ENCODE peak calls at places on chromosomes 12 and 14, in four cellular contexts. O is lower leg skin; L is CD8-positive, alpha-beta T cell; Q is coronary artery. A is an unnamed sample.

GRCh38 chr12:51752490-51752889 is 96.0 kb downstream of the FIGNL2 start:
- DNase-seq in O (no peak), L (no peak), Q (no peak), A (no peak)

GRCh38 chr12:95884998-95885397 is 26.2 kb downstream of the SNRPF start:
- DNase-seq in O (no peak), L (no peak), Q (no peak), A (no peak)

GRCh38 chr14:65850429-65851145 is 438.1 kb downstream of the FUT8 start:
- DNase-seq in O (peak; percentile 71), L (peak; percentile 22), Q (no peak), A (no peak)

GRCh38 chr12:1044697-1045096 is 53.7 kb downstream of the ERC1 start:
- DNase-seq in O (no peak), L (no peak), Q (no peak), A (no peak)

GRCh38 chr12:68539615-68539952 is 71.1 kb upstream of the RAP1B start:
- DNase-seq in O (no peak), L (no peak), Q (no peak), A (no peak)

GRCh38 chr14:20657216-20658211 is 16.0 kb upstream of the OR6S1 start:
- DNase-seq in O (no peak), L (no peak), Q (no peak), A (no peak)

GRCh38 chr12:112964915-112965314 is 13.4 kb upstream of the OAS2 start:
- DNase-seq in O (peak; percentile 32), L (no peak), Q (no peak), A (no peak)

GRCh38 chr12:51262758-51263177 is 7.4 kb downstream of the SMAGP start:
- DNase-seq in O (no peak), L (no peak), Q (no peak), A (no peak)

GRCh38 chr14:96162741-96163140 is 41.9 kb upstream of the BDKRB2 start:
- DNase-seq in O (peak; percentile 74), L (no peak), Q (peak; percentile 59), A (no peak)

GRCh38 chr12:68364893-68365725 is 32.9 kb upstream of the MDM1 start:
- DNase-seq in O (peak; percentile 97), L (peak; percentile 75), Q (peak; percentile 97), A (peak; percentile 89)

GRCh38 chr14:99118946-99119345 is 153.1 kb downstream of the BCL11B start:
- DNase-seq in O (peak; percentile 81), L (no peak), Q (peak; percentile 29), A (no peak)

GRCh38 chr14:103521438-103521961 is 1.1 kb downstream of the CKB start:
- DNase-seq in O (no peak), L (no peak), Q (no peak), A (no peak)

GRCh38 chr12:34399631-34400422 is 377.5 kb downstream of the ALG10 start:
- DNase-seq in O (peak; percentile 74), L (no peak), Q (peak; percentile 19), A (peak; percentile 27)

GRCh38 chr12:64082866-64083268 is 139.2 kb downstream of the KICS2 start:
- DNase-seq in O (no peak), L (no peak), Q (no peak), A (no peak)

GRCh38 chr12:127363392-127363791 is 903.6 kb upstream of the TMEM132C start:
- DNase-seq in O (no peak), L (no peak), Q (no peak), A (no peak)

GRCh38 chr14:86296173-86296572 is 766.2 kb downstream of the FLRT2 start:
- DNase-seq in O (no peak), L (no peak), Q (no peak), A (no peak)

GRCh38 chr14:94144765-94145164 is 15.4 kb upstream of the IFI27L2 start:
- DNase-seq in O (peak; percentile 45), L (no peak), Q (no peak), A (no peak)

GRCh38 chr14:65810326-65810725 is 397.8 kb downstream of the FUT8 start:
- DNase-seq in O (no peak), L (no peak), Q (no peak), A (no peak)

GRCh38 chr14:104276435-104276834 is 138.0 kb downstream of the KIF26A start:
- DNase-seq in O (no peak), L (no peak), Q (no peak), A (no peak)

GRCh38 chr12:64494998-64495729 is 43.2 kb downstream of the TBK1 start:
- DNase-seq in O (no peak), L (no peak), Q (no peak), A (no peak)

GRCh38 chr12:57893460-57894353 is 47.2 kb upstream of the CTDSP2 start:
- DNase-seq in O (peak; percentile 98), L (no peak), Q (peak; percentile 96), A (no peak)

GRCh38 chr12:77685112-77685511 is 145.6 kb upstream of the NAV3 start:
- DNase-seq in O (peak; percentile 85), L (no peak), Q (peak; percentile 72), A (no peak)

GRCh38 chr12:57641699-57642442 is 8.9 kb upstream of the B4GALNT1 start:
- DNase-seq in O (no peak), L (no peak), Q (peak; percentile 38), A (no peak)

GRCh38 chr12:125151284-125151683 is 86.0 kb downstream of the AACS start:
- DNase-seq in O (no peak), L (no peak), Q (no peak), A (no peak)

GRCh38 chr12:24814379-24815086 is 134.4 kb downstream of the BCAT1 start:
- DNase-seq in O (no peak), L (no peak), Q (no peak), A (no peak)

GRCh38 chr14:99757331-99758070 is 35.7 kb upstream of the EML1 start:
- DNase-seq in O (no peak), L (no peak), Q (no peak), A (no peak)

GRCh38 chr12:83827860-83828259 is 1084.7 kb downstream of the SLC6A15 start:
- DNase-seq in O (no peak), L (no peak), Q (no peak), A (no peak)

GRCh38 chr14:92676031-92676430 is 72.4 kb downstream of the LGMN start:
- DNase-seq in O (no peak), L (no peak), Q (peak; percentile 69), A (peak; percentile 85)

GRCh38 chr12:94874986-94875312 is 128.5 kb downstream of the NDUFA12 start:
- DNase-seq in O (no peak), L (no peak), Q (no peak), A (no peak)

GRCh38 chr14:103480595-103480994 is 42.0 kb downstream of the CKB start:
- DNase-seq in O (no peak), L (no peak), Q (no peak), A (no peak)

GRCh38 chr12:78149459-78149858 is 318.8 kb downstream of the NAV3 start:
- DNase-seq in O (no peak), L (no peak), Q (no peak), A (no peak)

GRCh38 chr14:89386214-89386886 is 30.7 kb downstream of the FOXN3 start:
- DNase-seq in O (peak; percentile 15), L (no peak), Q (peak; percentile 8), A (no peak)

GRCh38 chr12:53965251-53966069 is 7.5 kb upstream of the HOXC11 start:
- DNase-seq in O (no peak), L (no peak), Q (no peak), A (no peak)

GRCh38 chr14:70622111-70622712 is 19.5 kb upstream of the TTC9 start:
- DNase-seq in O (no peak), L (peak; percentile 34), Q (no peak), A (no peak)

GRCh38 chr14:104985675-104986486 is at the start of gene CLBA1:
- DNase-seq in O (peak; percentile 97), L (peak; percentile 81), Q (peak; percentile 92), A (peak; percentile 85)

GRCh38 chr12:58583956-58584355 is 336.3 kb downstream of the LRIG3 start:
- DNase-seq in O (no peak), L (no peak), Q (no peak), A (no peak)

GRCh38 chr14:64092940-64093339 is 201.2 kb downstream of the ESR2 start:
- DNase-seq in O (no peak), L (no peak), Q (no peak), A (no peak)

GRCh38 chr12:50069069-50069468 is 11.7 kb downstream of the ASIC1 start:
- DNase-seq in O (no peak), L (no peak), Q (no peak), A (no peak)

GRCh38 chr14:51676549-51676948 is 24.8 kb downstream of the FRMD6 start:
- DNase-seq in O (no peak), L (no peak), Q (no peak), A (no peak)
- TF ChIP-seq CTCF in O (no peak), L (no peak), Q (no peak), A (no peak)

GRCh38 chr12:123762715-123763052 is 583 bp downstream of the DNAH10 start:
- DNase-seq in O (no peak), L (no peak), Q (no peak), A (no peak)

GRCh38 chr12:123761841-123762714 is at the start of gene DNAH10:
- DNase-seq in O (peak; percentile 84), L (peak; percentile 8), Q (no peak), A (no peak)

GRCh38 chr12:123754041-123754757 is 7.9 kb upstream of the DNAH10 start:
- DNase-seq in O (peak; percentile 15), L (no peak), Q (no peak), A (no peak)

GRCh38 chr12:123752046-123752445 is 10.1 kb upstream of the DNAH10 start:
- DNase-seq in O (peak; percentile 26), L (no peak), Q (no peak), A (no peak)

DNA sequence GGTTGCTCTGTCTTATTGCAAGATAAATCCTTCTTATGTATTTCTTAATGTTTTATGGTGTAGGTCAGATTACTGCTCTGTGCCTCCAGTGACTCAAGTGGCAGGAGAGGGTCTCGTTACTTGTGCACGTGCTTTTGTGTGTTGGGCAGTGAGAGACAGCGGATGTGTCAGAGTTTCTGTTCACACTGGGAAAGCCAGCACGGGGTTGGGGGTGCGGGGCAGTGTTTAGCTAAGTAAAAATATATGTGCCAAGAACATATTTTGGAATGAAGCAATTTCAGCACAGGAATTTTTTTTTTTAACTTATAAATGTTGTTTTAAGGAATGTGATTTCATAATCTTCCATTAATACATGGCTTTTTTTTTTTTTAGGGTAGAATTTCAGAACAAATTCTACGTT is 4.5 kb upstream of the DNAH10 start:
- DNase-seq in O (peak; percentile 82), L (no peak), Q (peak; percentile 84), A (no peak)
- TF ChIP-seq CTCF in O (no peak), L (no peak), Q (no peak), A (no peak)

GRCh38 chr14:61925043-61925442 is 162.8 kb downstream of the SNAPC1 start:
- DNase-seq in O (no peak), L (no peak), Q (no peak), A (no peak)
- TF ChIP-seq CTCF in O (no peak), L (peak; percentile 33), Q (no peak), A (no peak)

GRCh38 chr12:31362759-31363415 is 36.9 kb upstream of the SINHCAF start:
- DNase-seq in O (no peak), L (peak; percentile 4), Q (no peak), A (peak; percentile 51)
- TF ChIP-seq CTCF in O (no peak), L (no peak), Q (no peak), A (no peak)

GRCh38 chr12:122026706-122027328 is 5.1 kb downstream of the BCL7A start:
- DNase-seq in O (no peak), L (no peak), Q (no peak), A (no peak)
- TF ChIP-seq CTCF in O (no peak), L (no peak), Q (no peak), A (no peak)